ENCODE peak calls at places on chromosomes 13 and 19, in five cellular contexts. E, W, V, S and B are unnamed samples.

GRCh38 chr13:110644892-110645521 is 29.7 kb downstream of the NAXD start:
- DNase-seq in E (peak; percentile 47), W (peak; percentile 66), V (peak; percentile 42), S (peak; percentile 73), B (no peak)

GRCh38 chr19:34300380-34300779 is 46.0 kb downstream of the GARRE1 start:
- DNase-seq in E (no peak), W (peak; percentile 41), V (no peak), S (no peak), B (no peak)

GRCh38 chr19:3687393-3687773 is 12.9 kb downstream of the PIP5K1C start:
- DNase-seq in E (no peak), W (no peak), V (no peak), S (no peak), B (no peak)

GRCh38 chr19:47520343-47520806 is 5.5 kb upstream of the NAPA start:
- DNase-seq in E (no peak), W (no peak), V (no peak), S (no peak), B (no peak)

GRCh38 chr19:6476155-6476895 is 5.3 kb downstream of the DENND1C start:
- DNase-seq in E (no peak), W (peak; percentile 94), V (peak; percentile 71), S (peak; percentile 95), B (peak; percentile 88)

GRCh38 chr19:19232231-19232630 is 20.5 kb downstream of the NCAN start:
- DNase-seq in E (no peak), W (no peak), V (no peak), S (no peak), B (no peak)

GRCh38 chr13:60121288-60121687 is 42.4 kb downstream of the DIAPH3 start:
- DNase-seq in E (no peak), W (no peak), V (no peak), S (no peak), B (no peak)

GRCh38 chr19:13072206-13072898 is 30.3 kb downstream of the LYL1 start:
- DNase-seq in E (no peak), W (no peak), V (no peak), S (no peak), B (no peak)

GRCh38 chr19:48499352-48500090 is 12.1 kb downstream of the LMTK3 start:
- DNase-seq in E (no peak), W (no peak), V (no peak), S (no peak), B (no peak)

GRCh38 chr19:10587022-10587838 is at the start of gene AP1M2:
- DNase-seq in E (no peak), W (peak; percentile 69), V (no peak), S (peak; percentile 67), B (no peak)
- TF ChIP-seq CTCF in E (no peak), W (no peak), V (no peak), S (no peak), B (no peak)

GRCh38 chr13:66700336-66700735 is 529.8 kb downstream of the PCDH9 start:
- DNase-seq in E (no peak), W (no peak), V (no peak), S (no peak), B (no peak)
- H3K27ac ChIP-seq in E (no peak overlapping the region), W (no peak overlapping the region), V (no peak overlapping the region), S (no peak overlapping the region), B (no peak overlapping the region)

GRCh38 chr19:43532962-43533545 is at the start of gene ZNF575:
- DNase-seq in E (peak; percentile 85), W (peak; percentile 91), V (peak; percentile 80), S (peak; percentile 94), B (peak; percentile 82)
- TF ChIP-seq CTCF in E (no peak), W (no peak), V (no peak), S (peak; percentile 1), B (no peak)

DNA sequence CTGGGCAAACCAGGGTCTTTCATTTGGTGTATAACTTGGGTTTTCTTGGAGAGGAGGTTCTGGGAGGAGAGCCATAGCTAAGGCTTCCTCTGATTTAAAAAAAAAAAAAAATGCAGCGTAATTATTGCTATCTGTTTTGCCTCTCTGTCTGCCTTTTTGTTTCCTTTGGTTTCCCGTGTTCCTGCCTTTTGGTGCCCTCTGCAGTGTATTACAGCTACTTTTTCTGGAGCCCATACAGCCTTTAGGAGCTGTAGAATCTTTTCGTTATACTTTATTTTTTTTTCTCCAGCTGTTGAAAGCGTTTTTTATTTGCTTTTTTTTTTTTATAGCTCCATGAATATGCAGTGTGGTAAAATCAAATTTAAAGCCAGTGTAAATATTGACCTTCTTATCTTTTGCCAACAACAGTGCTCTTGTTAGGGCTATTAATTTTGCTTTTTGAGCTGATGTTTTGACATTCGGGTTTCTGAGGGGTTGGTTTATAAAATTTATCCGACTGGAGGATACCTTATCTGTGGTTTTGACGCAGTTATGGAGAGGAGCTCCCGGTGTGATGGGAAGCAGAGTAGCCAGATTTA is 38.1 kb downstream of the ZNF493 start:
- DNase-seq in E (no peak), W (no peak), V (no peak), S (peak; percentile 32), B (no peak)
- H3K27ac ChIP-seq in E (peak overlapping the region; percentile 55), W (no peak overlapping the region), V (no peak overlapping the region), S (peak overlapping the region; percentile 40), B (no peak overlapping the region)

GRCh38 chr19:32642771-32643170 is 32.2 kb downstream of the ANKRD27 start:
- DNase-seq in E (no peak), W (peak; percentile 15), V (peak; percentile 60), S (no peak), B (no peak)

GRCh38 chr19:32638625-32639024 is 36.4 kb downstream of the ANKRD27 start:
- DNase-seq in E (no peak), W (no peak), V (no peak), S (no peak), B (no peak)

DNA sequence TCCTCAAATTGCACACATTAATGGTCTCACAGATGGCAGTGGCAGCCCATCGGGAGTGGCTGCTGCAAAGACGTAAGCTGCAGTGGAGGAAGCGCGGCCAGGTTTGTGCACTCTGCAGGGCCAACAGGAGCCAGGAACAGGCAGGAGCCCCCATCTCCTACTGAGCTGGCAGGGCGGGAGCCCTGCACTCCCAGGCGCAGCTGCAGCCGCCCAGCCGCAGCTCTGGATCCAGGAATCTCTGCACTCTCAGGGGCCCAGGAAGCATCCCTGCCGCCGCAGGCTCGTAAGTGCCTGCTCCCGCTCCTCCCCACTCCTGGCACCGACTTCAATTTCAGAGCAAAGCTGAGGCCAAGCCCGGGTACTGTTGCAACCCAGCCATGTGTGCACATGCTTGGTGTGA is 37.5 kb downstream of the ANKRD27 start:
- DNase-seq in E (no peak), W (no peak), V (no peak), S (no peak), B (no peak)
- TF ChIP-seq CTCF in E (no peak), W (no peak), V (no peak), S (no peak), B (no peak)

GRCh38 chr19:41434450-41434849 is 5.3 kb downstream of the DMAC2 start:
- DNase-seq in E (no peak), W (no peak), V (no peak), S (no peak), B (no peak)

GRCh38 chr19:41433171-41433570 is 6.0 kb upstream of the B3GNT8 start:
- DNase-seq in E (no peak), W (no peak), V (no peak), S (no peak), B (no peak)

GRCh38 chr19:41428481-41428859 is 1.3 kb upstream of the B3GNT8 start:
- DNase-seq in E (no peak), W (no peak), V (no peak), S (no peak), B (no peak)

GRCh38 chr19:41430907-41431306 is 3.7 kb upstream of the B3GNT8 start:
- DNase-seq in E (no peak), W (no peak), V (no peak), S (no peak), B (no peak)

DNA sequence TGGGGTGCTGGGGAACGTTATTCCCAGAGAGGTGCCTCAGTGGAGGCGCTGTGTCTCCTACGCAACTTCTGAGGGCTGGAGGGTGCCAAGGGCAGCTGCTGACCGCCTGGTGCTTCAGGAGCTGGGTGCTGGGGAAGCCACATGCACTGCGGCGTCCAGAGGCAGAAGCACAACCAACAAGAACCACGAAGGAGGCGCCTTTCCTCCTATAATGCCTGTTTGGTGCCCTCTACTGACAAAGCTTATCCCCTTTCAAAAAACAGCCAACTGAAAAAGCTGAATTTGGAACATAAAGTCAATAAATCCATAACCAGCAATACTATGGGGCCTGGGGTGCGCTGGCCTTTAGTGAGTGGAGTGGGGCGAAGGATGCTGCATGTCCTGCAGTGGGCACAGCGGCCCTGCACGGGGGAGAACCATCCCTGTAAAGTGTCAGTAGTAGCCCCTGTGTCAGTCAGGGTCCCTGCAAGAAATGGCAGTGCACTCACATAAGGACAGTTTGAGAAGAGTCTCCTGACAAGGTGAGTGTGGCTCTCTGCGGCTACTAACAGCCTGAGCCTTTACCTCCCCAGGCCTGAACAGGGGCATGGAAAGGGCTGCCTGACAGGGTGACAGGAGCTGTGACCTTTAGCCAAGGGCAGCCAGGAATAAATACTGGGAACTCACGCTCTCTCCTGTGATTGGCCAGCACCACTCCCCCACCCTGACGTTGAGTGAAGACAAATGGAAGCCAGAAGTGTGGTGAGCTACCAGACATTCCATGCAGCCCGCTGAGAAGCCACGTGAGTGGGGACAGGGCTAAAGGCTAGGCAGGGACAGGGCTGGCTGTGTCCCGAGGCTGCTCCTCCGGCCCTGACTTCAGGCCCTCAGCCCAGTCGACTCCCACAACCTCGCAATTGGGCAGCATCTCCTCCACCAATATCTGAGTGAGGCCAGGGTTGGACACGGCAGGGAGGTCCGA is 4.5 kb upstream of the B3GNT8 start:
- DNase-seq in E (no peak), W (no peak), V (no peak), S (peak; percentile 53), B (peak; percentile 14)
- H3K27ac ChIP-seq in E (no peak overlapping the region), W (no peak overlapping the region), V (no peak overlapping the region), S (no peak overlapping the region), B (peak overlapping the region; percentile 56)